ENCODE peak calls at places on chromosomes 16 and 17, in nine cellular contexts. I is neural crest cell; Y is NCI-H1105; O is GF-D8; K is AG09319; Z is HuH-7.5; E is stimulated activated CD8-positive, alpha-beta memory T cell treated with anti-CD3 and anti-CD28 coated beads, Interleukin-2, amount 100 ng/mL, for 1 hour; J is amniotic stem cell; R is iris pigment epithelial cell. C is an unnamed sample.

GRCh38 chr16:86395477-86395876 is 114.8 kb upstream of the FOXF1 start:
- DNase-seq in I (no peak), Y (no peak), O (no peak), K (no peak), Z (no peak), E (no peak), J (no peak), R (no peak), C (no peak)

GRCh38 chr16:68400083-68400923 is 48.0 kb downstream of the SMPD3 start:
- DNase-seq in I (no peak), Y (no peak), O (no peak), K (no peak), Z (no peak), E (no peak), J (no peak), R (no peak), C (no peak)

GRCh38 chr16:8905168-8905762 is 23.1 kb downstream of the LITAFD start:
- DNase-seq in I (no peak), Y (no peak), O (no peak), K (no peak), Z (no peak), E (no peak), J (no peak), R (peak; percentile 54), C (no peak)

GRCh38 chr17:6187836-6188235 is 117.7 kb downstream of the WSCD1 start:
- DNase-seq in I (no peak), Y (no peak), O (no peak), K (no peak), Z (no peak), E (no peak), J (no peak), R (no peak), C (no peak)

GRCh38 chr16:74169687-74170522 is 126.7 kb upstream of the PSMD7 start:
- DNase-seq in I (no peak), Y (no peak), O (no peak), K (peak; percentile 37), Z (no peak), E (no peak), J (no peak), R (peak; percentile 55), C (no peak)

GRCh38 chr17:41254861-41255260 is 323 bp upstream of the KRTAP9-9 start:
- DNase-seq in I (no peak), Y (no peak), O (no peak), K (no peak), Z (no peak), E (no peak), J (no peak), R (no peak), C (no peak)

GRCh38 chr16:4314532-4315184 is 1.2 kb upstream of the GLIS2 start:
- DNase-seq in I (no peak), Y (no peak), O (no peak), K (no peak), Z (no peak), E (no peak), J (no peak), R (peak; percentile 62), C (no peak)

GRCh38 chr17:10198509-10199249 is at the start of gene GAS7:
- DNase-seq in I (peak; percentile 62), Y (no peak), O (no peak), K (no peak), Z (no peak), E (peak; percentile 30), J (peak; percentile 18), R (no peak), C (no peak)

GRCh38 chr17:9116861-9117568 is 95.7 kb downstream of the NTN1 start:
- DNase-seq in I (no peak), Y (no peak), O (no peak), K (no peak), Z (no peak), E (no peak), J (no peak), R (no peak), C (no peak)

GRCh38 chr17:76736349-76737081 is 616 bp downstream of the SRSF2 start:
- DNase-seq in I (peak; percentile 51), Y (peak; percentile 31), O (no peak), K (peak; percentile 39), Z (no peak), E (peak; percentile 47), J (peak; percentile 51), R (peak; percentile 75), C (peak; percentile 78)

GRCh38 chr17:74852237-74853047 is 7.2 kb downstream of the GRIN2C start:
- DNase-seq in I (no peak), Y (no peak), O (no peak), K (no peak), Z (no peak), E (no peak), J (no peak), R (peak; percentile 27), C (no peak)

GRCh38 chr16:86924537-86924936 is 346.2 kb downstream of the FOXL1 start:
- DNase-seq in I (no peak), Y (no peak), O (no peak), K (peak; percentile 7), Z (no peak), E (no peak), J (peak; percentile 39), R (peak; percentile 77), C (no peak)

GRCh38 chr16:12387786-12388185 is 411.3 kb downstream of the SNX29 start:
- DNase-seq in I (no peak), Y (no peak), O (no peak), K (no peak), Z (no peak), E (no peak), J (no peak), R (no peak), C (no peak)

GRCh38 chr17:48357727-48358126 is 72.3 kb downstream of the SKAP1 start:
- DNase-seq in I (no peak), Y (no peak), O (no peak), K (no peak), Z (no peak), E (no peak), J (no peak), R (no peak), C (no peak)

GRCh38 chr16:4828567-4829320 is 18.3 kb downstream of the GLYR1 start:
- DNase-seq in I (no peak), Y (no peak), O (no peak), K (no peak), Z (no peak), E (no peak), J (no peak), R (no peak), C (no peak)

GRCh38 chr17:67285360-67285759 is 40.4 kb upstream of the HELZ start:
- DNase-seq in I (no peak), Y (no peak), O (no peak), K (no peak), Z (no peak), E (no peak), J (no peak), R (no peak), C (no peak)

GRCh38 chr16:66717112-66717675 is 20.7 kb upstream of the CMTM4 start:
- DNase-seq in I (peak; percentile 48), Y (no peak), O (peak; percentile 20), K (no peak), Z (no peak), E (no peak), J (no peak), R (peak; percentile 62), C (no peak)

GRCh38 chr17:40533896-40534295 is 31.4 kb downstream of the CCR7 start:
- DNase-seq in I (no peak), Y (no peak), O (no peak), K (no peak), Z (no peak), E (no peak), J (no peak), R (no peak), C (no peak)

GRCh38 chr16:9192746-9193145 is 101.3 kb downstream of the HAPSTR1 start:
- DNase-seq in I (no peak), Y (no peak), O (no peak), K (no peak), Z (no peak), E (no peak), J (no peak), R (no peak), C (no peak)

GRCh38 chr17:75573540-75573957 is 14.1 kb upstream of the MYO15B start:
- DNase-seq in I (no peak), Y (no peak), O (no peak), K (no peak), Z (no peak), E (no peak), J (no peak), R (no peak), C (no peak)

GRCh38 chr17:8922451-8922850 is 43.1 kb downstream of the PIK3R5 start:
- DNase-seq in I (no peak), Y (no peak), O (peak; percentile 54), K (peak; percentile 74), Z (no peak), E (no peak), J (peak; percentile 20), R (peak; percentile 98), C (no peak)

GRCh38 chr16:75559564-75560372 is 3.7 kb upstream of the TMEM231 start:
- DNase-seq in I (no peak), Y (no peak), O (no peak), K (peak; percentile 44), Z (no peak), E (no peak), J (no peak), R (peak; percentile 78), C (no peak)

GRCh38 chr16:49352923-49353322 is 20.7 kb upstream of the C16orf78 start:
- DNase-seq in I (no peak), Y (no peak), O (no peak), K (no peak), Z (peak; percentile 23), E (no peak), J (no peak), R (peak; percentile 6), C (no peak)

GRCh38 chr17:27746881-27747280 is 53.4 kb downstream of the NOS2 start:
- DNase-seq in I (no peak), Y (no peak), O (no peak), K (no peak), Z (no peak), E (no peak), J (no peak), R (no peak), C (no peak)

GRCh38 chr17:17109231-17109630 is 67.0 kb downstream of the MPRIP start:
- DNase-seq in I (no peak), Y (no peak), O (no peak), K (no peak), Z (no peak), E (no peak), J (no peak), R (no peak), C (no peak)

GRCh38 chr17:77427471-77427991 is 286.8 kb downstream of the SEC14L1 start:
- DNase-seq in I (no peak), Y (no peak), O (no peak), K (no peak), Z (no peak), E (no peak), J (peak; percentile 65), R (peak; percentile 87), C (no peak)

GRCh38 chr16:70457446-70457845 is 3.1 kb downstream of the FCSK start:
- DNase-seq in I (no peak), Y (no peak), O (no peak), K (no peak), Z (no peak), E (no peak), J (no peak), R (no peak), C (no peak)

GRCh38 chr16:17294856-17295255 is 175.9 kb downstream of the XYLT1 start:
- DNase-seq in I (no peak), Y (no peak), O (no peak), K (no peak), Z (no peak), E (no peak), J (no peak), R (no peak), C (no peak)

GRCh38 chr17:10018461-10018891 is 113.4 kb upstream of the RCVRN start:
- DNase-seq in I (no peak), Y (no peak), O (peak; percentile 97), K (no peak), Z (no peak), E (no peak), J (no peak), R (no peak), C (no peak)

GRCh38 chr16:47018223-47018891 is 44.9 kb upstream of the DNAJA2 start:
- DNase-seq in I (peak; percentile 35), Y (peak; percentile 25), O (no peak), K (no peak), Z (peak; percentile 77), E (no peak), J (no peak), R (peak; percentile 28), C (peak; percentile 31)

GRCh38 chr16:27529962-27530361 is 19.8 kb downstream of the GTF3C1 start:
- DNase-seq in I (no peak), Y (no peak), O (no peak), K (no peak), Z (no peak), E (no peak), J (no peak), R (peak; percentile 58), C (no peak)